ENCODE peak calls at places on chromosomes 12 and 14, in four cellular contexts. D, E, X and A are unnamed samples.

GRCh38 chr14:81594012-81594411 is 60.4 kb upstream of the SEL1L start:
- DNase-seq in X (no peak), D (no peak), E (no peak), A (no peak)

GRCh38 chr14:54347044-54347443 is 49.8 kb upstream of the CDKN3 start:
- DNase-seq in E (no peak), D (no peak), X (no peak), A (no peak)

GRCh38 chr14:68506021-68506644 is 286.7 kb downstream of the ZFP36L1 start:
- DNase-seq in X (no peak), E (peak), D (no peak), A (peak)

GRCh38 chr14:91858536-91859275 is 8.6 kb downstream of the TC2N start:
- DNase-seq in E (peak), D (no peak), X (no peak), A (peak)

GRCh38 chr12:113954547-113954946 is 11.6 kb downstream of the RBM19 start:
- DNase-seq in D (no peak), E (no peak), X (no peak), A (no peak)

GRCh38 chr12:113161415-113162016 is 12.0 kb downstream of the CFAP73 start:
- DNase-seq in D (peak), E (no peak), X (no peak), A (no peak)

GRCh38 chr12:123813349-123813748 is 51.2 kb downstream of the DNAH10 start:
- DNase-seq in D (no peak), X (no peak), E (no peak), A (peak)

GRCh38 chr12:6884539-6884938 is 11.4 kb upstream of the SPSB2 start:
- DNase-seq in D (no peak), E (no peak), X (no peak), A (no peak)

GRCh38 chr12:94644141-94644575 is 6.2 kb downstream of the TMCC3 start:
- DNase-seq in E (no peak), X (no peak), D (no peak), A (no peak)